ENCODE peak calls at places on chromosomes 16 and 17, in five cellular contexts. H is IMR-90, M is K562, G is SK-N-SH, E is GM12878. A is an unnamed sample.

GRCh38 chr16:23337836-23338550 is 35.9 kb downstream of the SCNN1B start:
- DNase-seq in H (no peak), G (no peak), E (no peak), M (no peak), A (no peak)

GRCh38 chr16:31460582-31461002 is 1.3 kb downstream of the ARMC5 start:
- DNase-seq in M (no peak), G (peak), H (peak), E (no peak), A (no peak)

GRCh38 chr16:1070084-1070987 is 2.2 kb upstream of the SSTR5 start:
- DNase-seq in M (no peak), H (no peak), E (no peak), G (no peak), A (no peak)

GRCh38 chr16:57412584-57412983 is 8.0 kb downstream of the CCL17 start:
- DNase-seq in G (no peak), H (no peak), M (no peak), E (no peak), A (no peak)

GRCh38 chr16:8808613-8809353 is 11.1 kb downstream of the PMM2 start:
- DNase-seq in M (no peak), H (no peak), G (no peak), E (no peak), A (no peak)

GRCh38 chr17:50120475-50121253 is 9.3 kb downstream of the SAMD14 start:
- DNase-seq in E (no peak), H (no peak), M (no peak), G (no peak), A (no peak)

GRCh38 chr17:56861899-56862298 is 27.9 kb downstream of the DGKE start:
- DNase-seq in M (no peak), G (no peak), H (no peak), E (no peak), A (no peak)

GRCh38 chr16:65521685-65522338 is 399.9 kb upstream of the CDH11 start:
- DNase-seq in M (no peak), E (no peak), H (no peak), G (no peak), A (no peak)

GRCh38 chr16:24635900-24636610 is 93.4 kb upstream of the TNRC6A start:
- DNase-seq in G (peak), M (no peak), H (peak), E (no peak), A (peak)

GRCh38 chr17:27944546-27945332 is 51.6 kb upstream of the LYRM9 start:
- DNase-seq in M (no peak), H (no peak), E (peak), G (no peak), A (no peak)

GRCh38 chr17:74704536-74704935 is 8.2 kb downstream of the CD300LF start:
- DNase-seq in E (no peak), H (no peak), G (no peak), M (no peak), A (no peak)

GRCh38 chr17:17783121-17783824 is 53.5 kb downstream of the SREBF1 start:
- DNase-seq in G (peak), H (no peak), M (peak), E (peak), A (no peak)

GRCh38 chr17:37458805-37459204 is 30.9 kb upstream of the DUSP14 start:
- DNase-seq in E (no peak), H (peak), G (no peak), M (no peak), A (no peak)

GRCh38 chr16:75372236-75372856 is 61.0 kb downstream of the CFDP1 start:
- DNase-seq in G (no peak), M (no peak), E (no peak), H (peak), A (no peak)

GRCh38 chr17:19348081-19348650 is 14.4 kb downstream of the B9D1 start:
- DNase-seq in H (no peak), E (no peak), G (no peak), M (no peak), A (no peak)

GRCh38 chr16:8959921-8960787 is 3.6 kb downstream of the USP7 start:
- DNase-seq in H (peak), M (no peak), E (no peak), G (peak), A (no peak)

GRCh38 chr16:17470002-17470870 is 524 bp downstream of the XYLT1 start:
- DNase-seq in M (peak), H (no peak), E (no peak), G (peak), A (no peak)

GRCh38 chr16:3816326-3816725 is 64.2 kb downstream of the CREBBP start:
- DNase-seq in G (no peak), H (no peak), M (no peak), E (no peak), A (no peak)

GRCh38 chr16:19851476-19851875 is 33.2 kb downstream of the GPRC5B start:
- DNase-seq in G (no peak), H (no peak), E (no peak), M (no peak), A (no peak)

GRCh38 chr17:82458885-82459424 is 414 bp downstream of the NARF start:
- DNase-seq in M (no peak), G (peak), E (no peak), H (peak), A (no peak)

GRCh38 chr17:15954222-15954621 is 9.3 kb downstream of the ADORA2B start:
- DNase-seq in H (peak), G (no peak), E (no peak), M (no peak), A (peak)

GRCh38 chr16:1347286-1347855 is 4.3 kb downstream of the TSR3 start:
- DNase-seq in H (no peak), G (no peak), M (no peak), E (no peak), A (no peak)

GRCh38 chr17:57819273-57819672 is 30.6 kb downstream of the MRPS23 start:
- DNase-seq in H (no peak), M (no peak), G (no peak), E (no peak), A (no peak)

GRCh38 chr17:50203589-50204345 is 2.3 kb upstream of the COL1A1 start:
- DNase-seq in H (peak), M (no peak), G (no peak), E (no peak), A (no peak)

GRCh38 chr16:66006485-66006884 is 360.0 kb upstream of the CDH5 start:
- DNase-seq in G (no peak), E (no peak), H (no peak), M (no peak), A (no peak)

GRCh38 chr16:19379838-19380237 is 37.8 kb upstream of the TMC5 start:
- DNase-seq in G (no peak), H (no peak), E (no peak), M (no peak), A (no peak)

GRCh38 chr16:86252596-86252995 is 257.7 kb upstream of the FOXF1 start:
- DNase-seq in E (no peak), G (peak), H (peak), M (peak), A (no peak)

DNA sequence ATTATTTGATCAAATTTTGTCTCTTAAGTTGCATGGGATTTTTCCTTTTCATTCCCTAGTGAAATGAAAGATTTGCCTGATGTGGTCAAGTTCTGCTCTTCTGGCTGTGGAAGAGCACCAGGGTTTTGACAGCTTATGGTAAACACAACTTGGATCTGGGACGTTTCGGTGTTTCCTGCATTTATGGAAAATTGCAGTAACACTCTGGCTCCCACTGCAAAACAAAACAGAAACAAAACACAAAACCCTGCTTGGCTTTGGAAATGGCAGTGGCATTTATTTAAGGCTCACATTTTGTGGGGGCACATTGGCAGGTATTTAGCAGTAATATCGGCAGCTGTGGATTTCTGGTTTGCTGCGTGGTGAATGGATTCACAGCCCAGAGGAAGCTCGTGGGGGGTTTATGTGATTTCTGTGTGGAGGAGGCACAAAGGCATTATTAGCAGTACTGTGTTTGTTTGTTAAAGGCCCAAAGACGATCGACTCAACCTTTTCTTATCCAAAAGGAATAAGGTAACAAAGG is 377.8 kb downstream of the SNX29 start:
- DNase-seq in M (no peak), G (no peak), E (no peak), H (no peak), A (no peak)
- TF ChIP-seq RCOR1 in M (no peak), G (no peak), E (no peak), H (no peak), A (no peak)

GRCh38 chr17:81432873-81433451 is 37.7 kb downstream of the BAHCC1 start:
- DNase-seq in G (no peak), H (no peak), M (no peak), E (no peak), A (no peak)

GRCh38 chr17:81434681-81435417 is 39.6 kb downstream of the BAHCC1 start:
- DNase-seq in G (no peak), M (no peak), H (no peak), E (no peak), A (no peak)

GRCh38 chr17:81435636-81436293 is 40.5 kb downstream of the BAHCC1 start:
- DNase-seq in H (no peak), M (no peak), E (no peak), G (no peak), A (no peak)

GRCh38 chr17:81433656-81434055 is 38.4 kb downstream of the BAHCC1 start:
- DNase-seq in G (no peak), E (no peak), H (no peak), M (no peak), A (no peak)

DNA sequence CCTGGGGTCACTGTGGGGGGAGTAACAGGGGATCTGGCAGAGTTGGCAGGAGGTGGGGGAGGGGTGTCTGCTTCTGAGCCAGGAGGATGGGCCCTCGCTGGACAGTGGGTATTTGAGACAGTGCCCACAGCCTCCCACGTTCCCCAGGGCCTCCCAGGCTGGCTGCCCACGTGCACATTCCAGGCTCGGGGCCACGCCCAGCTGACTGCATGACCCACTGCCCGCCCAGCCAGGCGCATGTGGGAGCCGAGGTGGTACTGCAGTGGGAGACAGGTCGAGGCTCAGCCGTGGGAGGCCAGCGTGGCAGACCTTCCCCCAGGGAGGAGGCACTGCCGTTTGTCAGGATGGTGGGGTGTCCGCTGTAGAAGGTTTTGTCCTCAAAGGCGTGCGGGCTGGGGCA is 38.8 kb downstream of the BAHCC1 start:
- DNase-seq in G (no peak), E (no peak), H (no peak), M (peak), A (peak)
- TF ChIP-seq RCOR1 in G (no peak), E (no peak), H (no peak), M (no peak), A (no peak)

GRCh38 chr16:4828567-4829320 is 18.3 kb downstream of the GLYR1 start:
- DNase-seq in E (no peak), H (no peak), M (no peak), G (no peak), A (no peak)
- TF ChIP-seq RCOR1 in E (no peak), H (no peak), M (no peak), G (no peak), A (no peak)

GRCh38 chr17:47289302-47289701 is 34.5 kb upstream of the EFCAB13 start:
- DNase-seq in E (no peak), H (no peak), G (no peak), M (no peak), A (no peak)

GRCh38 chr17:47290870-47291241 is 32.9 kb upstream of the EFCAB13 start:
- DNase-seq in G (no peak), E (no peak), M (no peak), H (no peak), A (no peak)

GRCh38 chr17:47287639-47288038 is 34.0 kb downstream of the ITGB3 start:
- DNase-seq in E (no peak), G (no peak), M (no peak), H (no peak), A (no peak)

GRCh38 chr17:47287068-47287467 is 33.4 kb downstream of the ITGB3 start:
- DNase-seq in G (no peak), E (no peak), H (no peak), M (no peak), A (no peak)

DNA sequence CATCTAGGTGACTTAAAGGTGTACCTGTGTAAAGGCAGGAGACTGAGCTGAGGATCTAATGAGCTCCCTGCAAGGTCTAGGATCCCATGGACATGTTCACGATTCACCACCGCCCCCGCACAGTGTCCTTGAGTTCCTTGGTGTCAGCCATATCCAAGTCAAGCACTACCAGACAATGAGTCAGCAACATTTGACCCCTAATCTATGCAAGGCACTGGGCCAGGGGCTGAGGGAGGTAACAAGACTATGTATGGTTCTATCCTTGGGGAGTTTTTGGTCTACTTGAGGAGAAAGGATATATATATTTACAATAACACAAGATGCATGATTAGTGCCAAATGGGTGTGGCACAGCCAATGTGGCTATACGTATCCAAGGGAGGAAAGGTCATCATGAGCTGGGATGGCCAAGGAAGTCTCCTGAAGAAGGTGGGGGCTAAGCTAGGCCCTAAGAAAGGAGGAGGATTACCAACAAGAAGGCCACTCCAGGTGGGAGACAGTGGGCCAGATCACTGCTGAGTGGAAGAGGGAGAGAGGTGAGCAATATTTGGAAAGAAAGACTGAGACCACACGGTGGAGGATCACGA is 35.0 kb downstream of the ITGB3 start:
- DNase-seq in G (no peak), H (peak), E (no peak), M (peak), A (no peak)
- TF ChIP-seq RCOR1 in G (no peak), H (no peak), E (no peak), M (no peak), A (no peak)

GRCh38 chr16:30052671-30053372 is 12.7 kb upstream of the ALDOA start:
- DNase-seq in H (peak), E (peak), M (peak), G (peak), A (peak)

GRCh38 chr16:30053376-30054015 is 12.1 kb upstream of the ALDOA start:
- DNase-seq in M (no peak), E (no peak), G (no peak), H (peak), A (no peak)

GRCh38 chr16:30054451-30054850 is 11.1 kb upstream of the ALDOA start:
- DNase-seq in E (no peak), G (no peak), H (no peak), M (no peak), A (no peak)

GRCh38 chr16:30049871-30050270 is 15.7 kb upstream of the ALDOA start:
- DNase-seq in M (no peak), G (no peak), E (no peak), H (no peak), A (no peak)

DNA sequence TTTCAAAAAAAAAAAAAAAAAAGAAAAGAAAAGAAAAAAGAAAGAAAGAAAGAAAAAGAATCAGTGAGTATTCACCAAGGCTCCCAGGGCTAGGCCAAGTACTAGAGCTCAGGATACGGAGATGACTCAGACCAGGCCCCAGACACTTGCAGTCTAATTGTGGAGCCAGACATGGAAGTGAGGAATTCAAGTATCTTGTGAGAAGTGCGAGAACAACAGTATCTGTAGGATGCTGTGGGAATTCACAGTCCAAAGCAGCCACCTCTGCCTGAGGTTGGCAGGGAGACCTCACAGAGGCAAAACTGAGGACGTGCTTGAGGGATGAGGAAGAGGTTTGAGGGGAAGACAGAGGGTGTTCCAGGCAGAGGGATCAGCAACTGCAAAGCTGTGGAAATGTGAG is 14.0 kb upstream of the ALDOA start:
- DNase-seq in H (peak), E (no peak), M (no peak), G (no peak), A (no peak)
- TF ChIP-seq RCOR1 in H (no peak), E (no peak), M (no peak), G (no peak), A (no peak)

GRCh38 chr17:76166168-76166567 is 25.1 kb upstream of the FOXJ1 start:
- DNase-seq in E (no peak), H (peak), G (no peak), M (no peak), A (no peak)
- TF ChIP-seq RCOR1 in E (no peak), H (no peak), G (no peak), M (no peak), A (no peak)

GRCh38 chr17:55388842-55389241 is 32.8 kb downstream of the MMD start:
- DNase-seq in E (no peak), M (no peak), H (no peak), G (no peak), A (no peak)

GRCh38 chr17:55384833-55385232 is 36.8 kb downstream of the MMD start:
- DNase-seq in E (no peak), G (no peak), M (no peak), H (no peak), A (no peak)

GRCh38 chr17:55390364-55390977 is 31.2 kb downstream of the MMD start:
- DNase-seq in M (no peak), E (no peak), H (no peak), G (no peak), A (no peak)

GRCh38 chr17:55383771-55384679 is 37.6 kb downstream of the MMD start:
- DNase-seq in M (no peak), G (peak), H (no peak), E (no peak), A (no peak)

DNA sequence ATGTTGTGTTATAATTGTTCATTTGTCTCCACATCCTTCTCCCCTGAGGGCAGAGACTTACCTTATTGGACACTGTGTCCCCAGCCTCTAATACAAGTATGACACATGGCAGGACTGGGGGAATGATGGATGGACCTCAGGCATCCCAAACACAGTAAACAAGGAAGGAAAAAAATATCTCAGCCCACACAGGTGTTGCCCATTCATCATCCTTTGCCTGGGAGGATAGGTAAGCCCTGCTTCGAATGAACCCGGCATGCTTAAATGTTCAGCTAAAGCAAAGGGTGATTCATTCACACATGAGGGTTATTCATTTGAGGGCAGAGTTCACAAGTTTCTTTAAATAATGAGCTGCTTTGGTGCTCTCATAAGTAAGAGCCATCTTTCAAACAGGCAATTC is 34.7 kb downstream of the MMD start:
- DNase-seq in E (no peak), G (no peak), H (no peak), M (no peak), A (no peak)
- TF ChIP-seq RCOR1 in E (no peak), G (no peak), H (no peak), M (no peak), A (no peak)

GRCh38 chr17:6755731-6756184 is at the start of gene XAF1:
- DNase-seq in E (peak), G (no peak), H (peak), M (no peak), A (no peak)
- TF ChIP-seq RCOR1 in E (no peak), G (no peak), H (no peak), M (no peak), A (no peak)